ENCODE peak calls at places on chromosomes 3 and 15, in nine cellular contexts. W is activated effector memory CD4-positive, alpha-beta T cell treated with Interleukin-2 at 50 U/mL for 16 hours; O is stimulated activated CD4-positive, alpha-beta T cell treated with anti-CD3 and anti-CD28 coated beads, Interleukin-4, amount 100 ng/mL, for 48 hours; N is iPS DF 19.7; Q is NCI-H1105 treated with DMSO at 0.1 percent for 48 hours; I is HCT116; Y is LoVo; C is activated CD8-positive, alpha-beta T cell treated with anti-CD3 and anti-CD28 coated beads, Interleukin-2, amount 10 ng/mL, durations not matched to agents 7 days and 5 days; P is T-helper 9 cell. Z is an unnamed sample.

GRCh38 chr15:26421065-26421464 is 351.8 kb downstream of the GABRB3 start:
- DNase-seq in W (no peak), O (no peak), N (no peak), Q (no peak), I (no peak), Y (no peak), C (no peak), P (no peak), Z (no peak)

GRCh38 chr15:52288986-52289385 is 6.6 kb downstream of the MYO5C start:
- DNase-seq in W (no peak), O (no peak), N (no peak), Q (no peak), I (no peak), Y (no peak), C (no peak), P (no peak), Z (no peak)

GRCh38 chr3:108008931-108009635 is 81.7 kb downstream of the CD47 start:
- DNase-seq in W (no peak), O (no peak), N (no peak), Q (no peak), I (no peak), Y (no peak), C (no peak), P (no peak), Z (no peak)

GRCh38 chr3:195058311-195059005 is 212.5 kb downstream of the XXYLT1 start:
- DNase-seq in W (no peak), O (no peak), N (no peak), Q (no peak), I (no peak), Y (no peak), C (no peak), P (no peak), Z (no peak)

GRCh38 chr3:8784676-8785435 is 15.4 kb upstream of the OXTR start:
- DNase-seq in W (no peak), O (no peak), N (no peak), Q (no peak), I (no peak), Y (no peak), C (no peak), P (no peak), Z (no peak)

GRCh38 chr3:20352547-20353164 is 166.7 kb upstream of the SGO1 start:
- DNase-seq in W (no peak), O (no peak), N (no peak), Q (no peak), I (no peak), Y (no peak), C (no peak), P (no peak), Z (no peak)

GRCh38 chr3:195708066-195708465 is 12.7 kb upstream of the MUC20 start:
- DNase-seq in W (no peak), O (no peak), N (no peak), Q (no peak), I (no peak), Y (no peak), C (no peak), P (no peak), Z (no peak)

GRCh38 chr3:185874119-185874518 is 49.3 kb upstream of the IGF2BP2 start:
- DNase-seq in W (no peak), O (no peak), N (peak), Q (no peak), I (no peak), Y (no peak), C (no peak), P (no peak), Z (no peak)